ENCODE peak calls at places on chromosomes 7 and 10, in eight cellular contexts. N is transverse colon, F is astrocyte, V is prostate gland, X is gastrocnemius medialis, Z is heart left ventricle, H is WERI-Rb-1, W is breast epithelium. Y is an unnamed sample.

GRCh38 chr10:43707755-43708154 is 59.1 kb upstream of the ZNF32 start:
- DNase-seq in N (no peak), F (peak; percentile 72), V (no peak), X (no peak), Z (peak; percentile 73), H (no peak), W (no peak), Y (no peak)

GRCh38 chr7:49127359-49127848 is 203.1 kb downstream of the CDC14C start:
- DNase-seq in N (no peak), F (no peak), V (no peak), X (no peak), Z (no peak), H (no peak), W (no peak), Y (no peak)

GRCh38 chr7:128266891-128267839 is 26.1 kb downstream of the LEP start:
- DNase-seq in N (peak; percentile 43), F (peak; percentile 47), V (peak; percentile 71), X (no peak), Z (no peak), H (peak; percentile 95), W (peak; percentile 88), Y (no peak)

GRCh38 chr10:29067161-29067560 is 221.7 kb upstream of the LYZL1 start:
- DNase-seq in N (no peak), F (peak; percentile 51), V (no peak), X (no peak), Z (no peak), H (no peak), W (no peak), Y (no peak)

GRCh38 chr10:23439920-23440875 is 1.3 kb downstream of the OTUD1 start:
- DNase-seq in N (peak; percentile 35), F (peak; percentile 16), V (peak; percentile 12), X (peak; percentile 25), Z (peak; percentile 40), H (peak; percentile 8), W (no peak), Y (peak; percentile 17)

GRCh38 chr10:78248651-78249464 is 215.2 kb downstream of the RPS24 start:
- DNase-seq in N (no peak), F (peak; percentile 84), V (no peak), X (no peak), Z (no peak), H (no peak), W (no peak), Y (no peak)

GRCh38 chr7:75711634-75712494 is 26.9 kb downstream of the HIP1 start:
- DNase-seq in N (no peak), F (peak; percentile 74), V (no peak), X (no peak), Z (peak; percentile 36), H (no peak), W (no peak), Y (no peak)

GRCh38 chr7:3043544-3044395 is at the start of gene CARD11:
- DNase-seq in N (peak; percentile 24), F (no peak), V (no peak), X (no peak), Z (no peak), H (no peak), W (peak; percentile 33), Y (peak; percentile 67)

GRCh38 chr10:126969310-126969709 is 64.1 kb downstream of the DOCK1 start:
- DNase-seq in N (peak; percentile 36), F (no peak), V (peak; percentile 7), X (no peak), Z (no peak), H (peak; percentile 65), W (no peak), Y (no peak)

GRCh38 chr7:120583835-120584586 is 273.9 kb downstream of the TSPAN12 start:
- DNase-seq in N (no peak), F (peak; percentile 94), V (no peak), X (no peak), Z (no peak), H (no peak), W (no peak), Y (no peak)

GRCh38 chr7:28243861-28244260 is 63.3 kb upstream of the JAZF1 start:
- DNase-seq in N (no peak), F (no peak), V (no peak), X (no peak), Z (no peak), H (no peak), W (no peak), Y (no peak)

GRCh38 chr7:50739744-50740455 is 42.8 kb downstream of the GRB10 start:
- DNase-seq in N (no peak), F (no peak), V (no peak), X (no peak), Z (no peak), H (no peak), W (no peak), Y (peak; percentile 84)

GRCh38 chr10:23314835-23315239 is 29.8 kb downstream of the C10orf67 start:
- DNase-seq in N (peak; percentile 39), F (peak; percentile 58), V (peak; percentile 60), X (no peak), Z (peak; percentile 49), H (peak; percentile 8), W (no peak), Y (peak; percentile 64)

GRCh38 chr10:99280472-99280871 is 44.8 kb upstream of the HPSE2 start:
- DNase-seq in N (no peak), F (no peak), V (no peak), X (no peak), Z (no peak), H (no peak), W (no peak), Y (no peak)

GRCh38 chr10:110610308-110610774 is 33.8 kb upstream of the RBM20 start:
- DNase-seq in N (peak; percentile 45), F (peak; percentile 18), V (peak; percentile 19), X (peak; percentile 45), Z (peak; percentile 34), H (peak; percentile 58), W (no peak), Y (peak; percentile 45)

GRCh38 chr10:33015798-33016547 is 57.9 kb upstream of the ITGB1 start:
- DNase-seq in N (no peak), F (peak; percentile 88), V (no peak), X (no peak), Z (no peak), H (no peak), W (no peak), Y (no peak)

GRCh38 chr10:97019213-97019844 is 166.4 kb downstream of the SLIT1 start:
- DNase-seq in N (no peak), F (no peak), V (no peak), X (no peak), Z (no peak), H (no peak), W (no peak), Y (no peak)

GRCh38 chr7:26293569-26294308 is 2.1 kb downstream of the SNX10 start:
- DNase-seq in N (no peak), F (no peak), V (no peak), X (no peak), Z (no peak), H (no peak), W (no peak), Y (peak; percentile 25)

GRCh38 chr10:79411546-79412495 is 33.6 kb downstream of the ZCCHC24 start:
- DNase-seq in N (no peak), F (no peak), V (no peak), X (peak; percentile 17), Z (no peak), H (no peak), W (peak; percentile 30), Y (no peak)

GRCh38 chr7:13903997-13904396 is 85.5 kb downstream of the ETV1 start:
- DNase-seq in N (no peak), F (peak; percentile 41), V (no peak), X (no peak), Z (no peak), H (no peak), W (no peak), Y (no peak)

GRCh38 chr7:95886501-95887090 is 114.2 kb downstream of the DYNC1I1 start:
- DNase-seq in N (no peak), F (no peak), V (no peak), X (no peak), Z (no peak), H (no peak), W (no peak), Y (no peak)

GRCh38 chr10:18164093-18164492 is 23.9 kb downstream of the CACNB2 start:
- DNase-seq in N (no peak), F (peak; percentile 85), V (no peak), X (no peak), Z (no peak), H (no peak), W (no peak), Y (no peak)
- H3K4me3 ChIP-seq in N (no peak overlapping the region), F (peak overlapping the region; percentile 31), V (no peak overlapping the region), X (no peak overlapping the region), Z (no peak overlapping the region), H (no peak overlapping the region), W (no peak overlapping the region), Y (no peak overlapping the region)

GRCh38 chr7:158765020-158765419 is 60.4 kb upstream of the NCAPG2 start:
- DNase-seq in N (no peak), F (no peak), V (no peak), X (no peak), Z (no peak), H (no peak), W (no peak), Y (no peak)
- H3K27ac ChIP-seq in N (no peak overlapping the region), F (no peak overlapping the region), V (no peak overlapping the region), X (no peak overlapping the region), Z (no peak overlapping the region), H (no peak overlapping the region), W (no peak overlapping the region), Y (no peak overlapping the region)

GRCh38 chr10:38119038-38119437 is 24.9 kb downstream of the ZNF37A start:
- DNase-seq in N (no peak), F (no peak), V (no peak), X (no peak), Z (no peak), H (no peak), W (no peak), Y (no peak)

GRCh38 chr10:38118072-38118807 is 24.1 kb downstream of the ZNF37A start:
- DNase-seq in N (no peak), F (peak; percentile 38), V (no peak), X (no peak), Z (no peak), H (no peak), W (no peak), Y (no peak)
- H3K9me3 ChIP-seq in N (peaks cover 98% of the 10 kb centered on the region), F (peaks cover 63% of the 10 kb centered on the region), V (peaks cover 3% of the 10 kb centered on the region), X (peaks cover 96% of the 10 kb centered on the region), Z (peaks cover 28% of the 10 kb centered on the region), H (peaks cover 49% of the 10 kb centered on the region), W (peaks cover 96% of the 10 kb centered on the region), Y (peaks cover 84% of the 10 kb centered on the region)

GRCh38 chr10:122112625-122113160 is 123.7 kb downstream of the TACC2 start:
- DNase-seq in N (peak; percentile 88), F (peak; percentile 92), V (peak; percentile 87), X (peak; percentile 95), Z (peak; percentile 86), H (peak; percentile 80), W (peak; percentile 84), Y (no peak)

GRCh38 chr10:122113161-122113944 is 124.4 kb downstream of the TACC2 start:
- DNase-seq in N (peak; percentile 75), F (peak; percentile 48), V (peak; percentile 83), X (peak; percentile 72), Z (peak; percentile 84), H (peak; percentile 80), W (peak; percentile 79), Y (no peak)

GRCh38 chr10:122115874-122116273 is 126.9 kb downstream of the TACC2 start:
- DNase-seq in N (no peak), F (no peak), V (no peak), X (no peak), Z (no peak), H (no peak), W (no peak), Y (no peak)

GRCh38 chr10:122114156-122114747 is 125.3 kb downstream of the TACC2 start:
- DNase-seq in N (peak; percentile 23), F (no peak), V (no peak), X (peak; percentile 49), Z (no peak), H (no peak), W (no peak), Y (no peak)

GRCh38 chr10:122112021-122112616 is 123.2 kb downstream of the TACC2 start:
- DNase-seq in N (peak; percentile 20), F (no peak), V (no peak), X (no peak), Z (no peak), H (no peak), W (no peak), Y (no peak)
- H3K4me3 ChIP-seq in N (no peak overlapping the region), F (peak overlapping the region; percentile 74), V (peak overlapping the region; percentile 56), X (peak overlapping the region; percentile 82), Z (peak overlapping the region; percentile 85), H (peak overlapping the region; percentile 68), W (peak overlapping the region; percentile 93), Y (no peak overlapping the region)

Y was measured in CD8-positive, alpha-beta memory T cell.